ENCODE peak calls at places on chromosomes 1 and 21, in eight cellular contexts. Q is adipocyte; L is activated gamma-delta T cell; P is NCI-H1105; S is activated CD4-positive, alpha-beta T cell treated with anti-CD3 and anti-CD28 coated beads, Interleukin-2, amount 10 ng/mL, durations not matched to agents 7 days and 5 days; A is small intestine; V is NCI-H2107; O is cardiac fibroblast. I is an unnamed sample.

GRCh38 chr1:1778827-1779675 is 781 bp upstream of the NADK start:
- DNase-seq in A (peak), Q (peak), P (peak), L (peak), O (no peak), S (peak), V (no peak), I (peak)

GRCh38 chr1:160579216-160579701 is at the start of gene CD84:
- DNase-seq in L (no peak), O (no peak), S (peak), P (no peak), Q (no peak), A (no peak), V (no peak), I (no peak)

GRCh38 chr1:209045326-209046057 is 538.0 kb upstream of the CAMK1G start:
- DNase-seq in Q (peak), S (no peak), L (no peak), P (no peak), A (no peak), V (peak), O (no peak), I (no peak)

GRCh38 chr1:199132006-199132405 is 493.2 kb downstream of the PTPRC start:
- DNase-seq in V (no peak), L (no peak), A (no peak), Q (no peak), P (no peak), O (no peak), S (no peak), I (no peak)

GRCh38 chr1:10604966-10605365 is 130.2 kb downstream of the PEX14 start:
- DNase-seq in Q (no peak), A (no peak), L (no peak), P (no peak), S (no peak), V (no peak), O (no peak), I (no peak)

GRCh38 chr1:226443439-226443838 is 35.5 kb upstream of the PARP1 start:
- DNase-seq in L (no peak), V (no peak), Q (no peak), A (no peak), S (no peak), O (peak), P (no peak), I (no peak)

GRCh38 chr1:172136925-172137324 is 283.6 kb upstream of the C1orf105 start:
- DNase-seq in V (no peak), Q (peak), S (no peak), L (no peak), A (no peak), P (no peak), O (peak), I (no peak)

GRCh38 chr1:74767490-74767889 is 34.5 kb downstream of the TYW3 start:
- DNase-seq in S (no peak), O (peak), V (no peak), P (no peak), Q (no peak), L (no peak), A (peak), I (no peak)

GRCh38 chr1:31007462-31007991 is 58.0 kb downstream of the PUM1 start:
- DNase-seq in S (no peak), V (no peak), A (no peak), Q (peak), P (no peak), O (peak), L (no peak), I (no peak)

GRCh38 chr1:209989525-209989924 is 51.5 kb downstream of the SYT14 start:
- DNase-seq in L (no peak), O (peak), S (no peak), V (no peak), P (peak), Q (peak), A (peak), I (no peak)

GRCh38 chr1:203284411-203285208 is 20.7 kb upstream of the BTG2 start:
- DNase-seq in P (no peak), O (no peak), A (peak), Q (no peak), S (no peak), L (no peak), V (no peak), I (no peak)

GRCh38 chr1:47507921-47508894 is 70.4 kb downstream of the FOXD2 start:
- DNase-seq in O (no peak), S (no peak), L (no peak), P (peak), V (no peak), Q (peak), A (peak), I (no peak)

GRCh38 chr1:210900079-210900478 is 233.9 kb downstream of the KCNH1 start:
- DNase-seq in P (no peak), A (no peak), Q (no peak), V (no peak), S (no peak), O (no peak), L (no peak), I (no peak)

GRCh38 chr1:185441608-185442007 is 124.6 kb upstream of the IVNS1ABP start:
- DNase-seq in S (no peak), A (peak), V (no peak), O (peak), P (no peak), Q (peak), L (no peak), I (no peak)

GRCh38 chr1:151898519-151898991 is 10.8 kb downstream of the THEM4 start:
- DNase-seq in Q (no peak), V (no peak), P (no peak), A (no peak), L (no peak), O (no peak), S (peak), I (no peak)

GRCh38 chr21:33682992-33683627 is 40.8 kb downstream of the ITSN1 start:
- DNase-seq in A (no peak), S (no peak), P (no peak), Q (peak), O (peak), V (no peak), L (no peak), I (no peak)

GRCh38 chr1:207941664-207942063 is 30.7 kb upstream of the CD34 start:
- DNase-seq in A (no peak), L (no peak), Q (no peak), P (no peak), O (peak), V (no peak), S (no peak), I (peak)

GRCh38 chr1:155083865-155084721 is 5.5 kb downstream of the EFNA3 start:
- DNase-seq in A (peak), S (peak), P (no peak), L (no peak), V (peak), O (peak), Q (peak), I (peak)

GRCh38 chr1:154847891-154848290 is 22.2 kb downstream of the KCNN3 start:
- DNase-seq in S (no peak), Q (peak), P (peak), O (no peak), A (no peak), V (no peak), L (no peak), I (peak)

GRCh38 chr1:230825061-230825803 is 43.1 kb downstream of the C1orf198 start:
- DNase-seq in L (no peak), P (no peak), O (peak), S (no peak), A (peak), V (no peak), Q (peak), I (no peak)

GRCh38 chr1:47331875-47332274 is 1.7 kb upstream of the CMPK1 start:
- DNase-seq in O (no peak), S (no peak), A (no peak), L (no peak), V (no peak), Q (no peak), P (no peak), I (no peak)

GRCh38 chr21:14566889-14567288 is 20.8 kb upstream of the SAMSN1 start:
- DNase-seq in S (no peak), Q (no peak), P (no peak), V (no peak), L (no peak), O (no peak), A (no peak), I (no peak)

GRCh38 chr1:153985341-153985912 is 712 bp downstream of the RAB13 start:
- DNase-seq in A (no peak), O (peak), P (no peak), L (no peak), S (no peak), Q (peak), V (no peak), I (no peak)

GRCh38 chr1:231266811-231267322 is 25.9 kb downstream of the GNPAT start:
- DNase-seq in L (no peak), Q (peak), O (peak), V (no peak), P (no peak), A (no peak), S (no peak), I (peak)